ENCODE peak calls at places on chromosomes 3 and 15, in five cellular contexts. U is CD4-positive, alpha-beta memory T cell; O is GM23338; N is fibroblast of lung; L is neuronal stem cell. Q is an unnamed sample.

GRCh38 chr15:92886229-92886628 is 13.9 kb upstream of the CHD2 start:
- DNase-seq in U (no peak), L (no peak), O (no peak), N (no peak), Q (no peak)

GRCh38 chr3:158672293-158673176 is at the start of gene LXN:
- DNase-seq in N (peak), L (peak), O (peak), U (peak), Q (peak)

GRCh38 chr15:66498501-66499386 is 1.2 kb upstream of the SNAPC5 start:
- DNase-seq in O (peak), U (peak), N (peak), L (no peak), Q (no peak)

GRCh38 chr3:133294253-133294652 is 105.6 kb upstream of the BFSP2 start:
- DNase-seq in O (no peak), L (no peak), U (no peak), N (no peak), Q (no peak)

GRCh38 chr3:170038434-170039110 is 777 bp downstream of the GPR160 start:
- DNase-seq in L (no peak), O (peak), N (no peak), U (peak), Q (no peak)

GRCh38 chr3:58526124-58526957 is 10.6 kb downstream of the ACOX2 start:
- DNase-seq in L (no peak), N (peak), U (no peak), O (peak), Q (peak)

GRCh38 chr15:88835646-88836045 is 32.4 kb downstream of the ACAN start:
- DNase-seq in L (no peak), N (peak), U (no peak), O (no peak), Q (no peak)

GRCh38 chr15:98003976-98004375 is 43.5 kb downstream of the ARRDC4 start:
- DNase-seq in U (no peak), L (no peak), O (no peak), N (no peak), Q (no peak)

GRCh38 chr3:12509466-12509865 is 25.2 kb downstream of the TSEN2 start:
- DNase-seq in O (no peak), N (no peak), U (no peak), L (no peak), Q (no peak)

GRCh38 chr3:172210355-172210754 is 171.0 kb downstream of the FNDC3B start:
- DNase-seq in N (no peak), O (no peak), U (no peak), L (no peak), Q (no peak)

GRCh38 chr15:82197734-82198594 is 64.6 kb downstream of the EFL1 start:
- DNase-seq in L (peak), N (peak), U (peak), O (peak), Q (peak)

DNA sequence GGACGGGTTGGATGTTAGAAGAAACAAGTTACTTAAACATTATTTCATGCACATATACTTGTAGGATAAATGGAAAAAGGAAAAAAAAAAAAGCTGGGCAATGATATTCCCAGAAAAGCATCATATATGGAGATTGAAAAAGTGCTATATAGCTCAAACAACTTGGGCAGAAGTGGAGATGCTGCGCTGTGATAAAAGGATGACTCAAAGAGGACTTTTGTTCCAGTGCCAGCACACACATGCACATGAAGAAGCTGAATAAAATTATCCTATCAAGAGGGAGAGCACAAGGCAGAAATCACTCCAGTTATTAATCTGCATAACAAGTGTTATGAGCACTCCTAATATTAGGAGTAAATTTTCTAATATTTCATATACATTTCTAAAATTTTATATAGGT is 30.9 kb downstream of the FRMD4B start:
- DNase-seq in O (no peak), U (no peak), L (no peak), N (no peak), Q (no peak)
- H3K27ac ChIP-seq in O (no peak), U (no peak), L (no peak), N (no peak), Q (no peak)

GRCh38 chr15:63157066-63157890 is at the start of gene RPS27L:
- DNase-seq in U (peak), N (peak), O (peak), L (peak), Q (peak)

GRCh38 chr15:63156086-63156707 is 1.1 kb downstream of the RPS27L start:
- DNase-seq in U (no peak), N (peak), O (no peak), L (no peak), Q (no peak)

GRCh38 chr15:63157891-63158431 is 684 bp upstream of the RPS27L start:
- DNase-seq in L (peak), O (peak), N (peak), U (no peak), Q (peak)

GRCh38 chr15:63156708-63157065 is 590 bp downstream of the RPS27L start:
- DNase-seq in N (peak), O (peak), L (peak), U (no peak), Q (no peak)

DNA sequence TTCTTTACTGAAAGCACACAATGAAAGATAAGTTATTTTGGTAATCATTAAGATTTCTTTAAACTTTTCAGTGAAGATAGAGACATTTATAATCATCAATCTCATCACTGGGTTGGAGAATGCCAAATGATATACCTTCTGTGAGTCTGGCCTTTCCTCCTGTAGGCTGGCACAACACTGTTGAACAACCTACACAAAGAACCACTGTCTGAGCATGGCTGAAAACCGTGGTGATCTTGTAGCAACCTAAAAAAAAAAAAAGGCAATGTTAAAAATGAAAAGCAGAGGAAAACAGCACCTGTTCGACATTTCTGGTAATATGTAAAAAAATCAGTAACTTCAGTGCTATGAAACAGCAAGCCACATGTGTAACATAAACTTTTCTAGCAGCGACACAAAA is 1.8 kb downstream of the RPS27L start:
- DNase-seq in O (no peak), L (no peak), U (no peak), N (no peak), Q (no peak)
- H3K4me3 ChIP-seq in O (peak), L (no peak), U (no peak), N (peak), Q (peak)

DNA sequence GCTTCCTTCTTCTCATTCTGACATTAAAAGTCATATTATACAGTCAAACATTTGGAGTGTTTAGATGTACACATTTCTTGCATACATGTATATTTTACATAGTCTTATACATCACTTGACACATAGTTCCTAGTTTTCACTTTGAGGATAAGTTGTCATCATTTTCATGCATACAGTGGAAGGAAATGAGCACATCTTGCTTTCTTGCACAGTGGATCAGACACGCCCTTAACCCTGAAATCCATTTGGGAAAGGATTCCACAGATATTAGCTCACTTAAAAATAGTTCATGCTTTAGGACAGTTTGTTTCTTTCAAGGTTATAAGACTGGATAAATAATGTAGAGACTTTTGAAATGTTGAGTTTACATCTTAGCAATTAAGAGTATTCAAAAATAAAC is 148.6 kb upstream of the MME start:
- DNase-seq in O (no peak), U (no peak), L (no peak), N (peak), Q (peak)
- H3K27ac ChIP-seq in O (no peak), U (no peak), L (no peak), N (no peak), Q (no peak)

GRCh38 chr3:31932990-31933389 is 48.1 kb downstream of the OSBPL10 start:
- DNase-seq in L (no peak), N (no peak), O (no peak), U (no peak), Q (no peak)
- H3K4me3 ChIP-seq in L (no peak), N (no peak), O (no peak), U (no peak), Q (no peak)

GRCh38 chr3:64264491-64265109 is 39.3 kb upstream of the PRICKLE2 start:
- DNase-seq in U (no peak), N (peak), L (no peak), O (no peak), Q (no peak)
- H3K27ac ChIP-seq in U (no peak), N (peak), L (no peak), O (no peak), Q (no peak)

GRCh38 chr3:54633444-54634121 is 294.3 kb downstream of the LRTM1 start:
- DNase-seq in U (no peak), L (no peak), O (no peak), N (no peak), Q (no peak)
- H3K4me3 ChIP-seq in U (no peak), L (no peak), O (peak), N (no peak), Q (no peak)

DNA sequence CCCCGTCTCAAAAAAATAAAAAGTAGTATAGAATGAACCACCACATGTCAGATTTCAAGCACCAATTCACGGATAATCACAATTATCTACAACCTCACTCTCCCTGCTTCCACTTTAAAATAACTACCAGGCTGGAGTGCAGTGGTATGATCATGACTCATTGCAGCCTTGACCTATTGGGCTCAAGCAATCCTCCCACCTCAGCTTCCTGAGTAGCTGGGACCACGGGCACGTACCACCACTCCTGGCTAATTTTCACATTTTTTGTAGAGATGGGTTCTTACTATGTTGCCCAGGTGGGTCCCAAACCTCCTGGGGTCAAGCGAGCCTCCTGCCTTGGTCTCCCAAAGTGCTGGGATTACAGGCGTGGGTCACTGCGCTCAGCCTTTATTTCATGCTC is 38.1 kb upstream of the LDHAL6B start:
- DNase-seq in O (no peak), N (peak), U (no peak), L (no peak), Q (no peak)
- H3K27ac ChIP-seq in O (no peak), N (peak), U (no peak), L (no peak), Q (peak)

Q was measured in AG04450.